ENCODE peak calls at places on chromosomes 12 and 14, in four cellular contexts. R, J, E and S are unnamed samples.

GRCh38 chr12:65868133-65868705 is 43.9 kb downstream of the HMGA2 start:
- DNase-seq in E (no peak), R (peak), J (no peak), S (no peak)

GRCh38 chr12:57935839-57936512 is 5.4 kb upstream of the ATP23 start:
- DNase-seq in J (peak), E (peak), R (peak), S (peak)

GRCh38 chr12:87871061-87871460 is 158.1 kb downstream of the C12orf50 start:
- DNase-seq in R (no peak), E (no peak), J (no peak), S (no peak)

GRCh38 chr12:27434673-27435565 is 11.6 kb upstream of the SMCO2 start:
- DNase-seq in E (no peak), J (no peak), R (no peak), S (peak)

GRCh38 chr14:99681832-99682148 is 2.3 kb upstream of the CYP46A1 start:
- DNase-seq in R (no peak), J (no peak), E (no peak), S (no peak)

GRCh38 chr12:3520711-3521110 is 29.7 kb downstream of the PRMT8 start:
- DNase-seq in R (no peak), E (no peak), J (no peak), S (no peak)

GRCh38 chr12:47561746-47562145 is 144.1 kb downstream of the RPAP3 start:
- DNase-seq in R (no peak), J (no peak), E (no peak), S (no peak)

GRCh38 chr12:24562761-24563392 is 386.0 kb downstream of the BCAT1 start:
- DNase-seq in R (no peak), E (no peak), J (peak), S (peak)

GRCh38 chr14:93688239-93688666 is 100.0 kb downstream of the PRIMA1 start:
- DNase-seq in E (no peak), J (no peak), R (no peak), S (no peak)

DNA sequence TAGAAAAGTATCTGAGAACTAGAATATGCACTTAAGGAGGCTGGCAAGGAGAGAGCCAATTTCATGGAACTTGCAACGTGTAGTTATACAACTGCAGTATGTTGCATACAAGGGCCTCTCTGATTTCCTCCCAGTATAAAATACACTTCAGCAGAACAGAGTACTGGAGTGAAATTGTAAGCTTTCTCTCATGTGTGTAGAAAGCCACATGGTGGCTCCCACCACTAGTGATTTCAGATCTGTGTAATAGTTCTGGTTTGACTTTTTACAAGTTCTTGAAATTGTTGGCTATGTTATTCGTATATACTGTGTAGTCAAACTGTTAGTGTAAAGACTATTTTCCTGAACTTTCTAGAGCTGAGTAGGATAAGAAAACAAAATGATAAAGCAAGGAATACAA is 16.4 kb upstream of the LMO3 start:
- DNase-seq in E (no peak), R (no peak), J (no peak), S (no peak)
- TF ChIP-seq CTCF in E (no peak), R (no peak), J (no peak), S (no peak)

GRCh38 chr14:106586098-106586704 is 1059.8 kb downstream of the TMEM121 start:
- DNase-seq in E (no peak), R (no peak), J (no peak), S (no peak)
- TF ChIP-seq CTCF in E (no peak), R (no peak), J (no peak), S (no peak)

DNA sequence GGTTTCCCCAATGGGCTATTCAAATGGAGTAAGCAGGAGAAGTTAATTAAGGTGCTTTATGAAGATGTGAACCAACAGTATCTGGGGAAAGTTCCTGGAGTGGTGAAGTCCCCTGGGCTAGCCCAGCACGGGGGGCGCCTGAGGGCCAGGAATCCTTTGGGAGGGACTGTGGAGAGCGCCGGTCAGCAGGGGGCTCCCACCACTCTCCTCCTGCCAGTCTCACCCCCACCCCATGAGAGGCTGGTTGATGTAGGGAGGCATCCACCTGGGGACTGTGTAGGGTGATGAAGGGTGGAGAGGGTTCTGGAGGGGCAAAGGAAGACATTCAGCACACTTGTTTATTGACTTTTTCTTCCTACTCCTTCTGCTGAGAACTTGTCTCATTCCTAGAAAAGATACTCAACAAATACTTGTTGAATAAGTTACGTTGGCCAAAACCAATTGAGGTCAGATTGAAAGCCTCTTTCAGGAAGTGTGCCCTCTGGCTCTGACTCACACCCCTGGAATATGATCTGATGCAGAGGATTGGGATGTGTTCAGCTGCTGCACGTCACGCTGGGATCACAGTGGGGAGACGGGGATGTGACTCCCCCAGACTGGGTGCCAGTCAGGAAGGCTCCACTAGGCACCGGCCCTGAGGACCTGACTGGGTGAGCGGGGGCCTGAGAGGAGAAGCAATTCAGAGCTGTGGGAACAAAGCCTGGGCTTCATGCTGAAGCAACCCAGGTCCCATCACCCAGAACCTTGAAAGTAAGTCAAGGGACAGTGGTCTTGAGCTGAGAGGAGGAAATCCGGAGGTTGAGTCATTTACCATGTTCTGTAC is 4.2 kb downstream of the CEBPE start:
- DNase-seq in E (no peak), R (peak), J (no peak), S (no peak)
- TF ChIP-seq CTCF in E (no peak), R (peak), J (no peak), S (no peak)

DNA sequence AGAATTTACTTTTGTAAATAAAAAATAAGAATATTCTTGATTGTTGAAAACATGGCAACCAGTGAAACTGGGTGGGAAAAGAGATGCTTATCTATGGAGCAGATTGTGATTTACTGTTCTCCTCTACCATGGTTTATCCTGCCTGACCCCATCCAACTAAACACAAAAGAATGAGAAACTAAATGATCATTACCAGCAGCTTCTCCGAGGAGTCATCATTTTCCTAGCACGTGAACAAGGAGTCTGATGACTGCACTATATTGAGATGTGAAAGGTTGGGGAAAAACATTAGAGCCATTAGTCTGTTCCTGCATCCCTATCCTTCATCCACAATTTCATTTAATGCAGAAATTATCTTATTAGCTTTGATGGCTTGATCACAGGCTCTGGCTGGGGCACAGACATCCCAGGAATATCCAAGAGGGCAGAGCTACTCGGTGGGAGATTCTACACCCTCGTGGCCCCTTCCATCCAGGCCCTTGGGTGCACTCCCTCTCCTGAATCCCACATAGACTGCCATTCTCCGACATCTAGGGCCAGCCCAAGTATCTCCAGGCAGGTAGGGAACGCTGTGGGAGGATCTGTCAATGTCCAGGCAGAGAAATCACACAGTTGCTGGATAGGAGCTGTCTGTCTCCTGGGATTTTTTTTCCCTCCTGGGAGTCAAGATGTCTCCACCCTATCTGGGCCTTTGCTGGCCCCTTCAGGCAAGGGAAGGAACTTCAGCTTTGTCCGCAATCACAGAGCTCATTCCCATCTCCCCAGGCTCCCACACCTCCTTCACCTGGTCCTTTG is 43.3 kb upstream of the DHRS4 start:
- DNase-seq in E (no peak), R (peak), J (no peak), S (no peak)
- TF ChIP-seq CTCF in E (peak), R (peak), J (peak), S (peak)

GRCh38 chr12:6181166-6181565 is 19.0 kb upstream of the CD9 start:
- DNase-seq in R (no peak), E (no peak), J (no peak), S (no peak)

GRCh38 chr12:6181583-6182278 is 18.5 kb upstream of the CD9 start:
- DNase-seq in R (no peak), E (no peak), J (no peak), S (no peak)

GRCh38 chr12:6180300-6181051 is 19.7 kb upstream of the CD9 start:
- DNase-seq in J (peak), R (peak), E (no peak), S (no peak)

GRCh38 chr12:6177593-6178358 is 22.4 kb upstream of the CD9 start:
- DNase-seq in J (no peak), E (no peak), R (no peak), S (no peak)

GRCh38 chr12:6178981-6179761 is 21.0 kb upstream of the CD9 start:
- DNase-seq in E (no peak), R (peak), J (no peak), S (no peak)
- TF ChIP-seq CTCF in E (peak), R (peak), J (no peak), S (no peak)

GRCh38 chr14:73785834-73786631 is 65.6 kb upstream of the PTGR2 start:
- DNase-seq in J (peak), R (peak), E (no peak), S (peak)
- TF ChIP-seq CTCF in J (peak), R (peak), E (no peak), S (peak)

DNA sequence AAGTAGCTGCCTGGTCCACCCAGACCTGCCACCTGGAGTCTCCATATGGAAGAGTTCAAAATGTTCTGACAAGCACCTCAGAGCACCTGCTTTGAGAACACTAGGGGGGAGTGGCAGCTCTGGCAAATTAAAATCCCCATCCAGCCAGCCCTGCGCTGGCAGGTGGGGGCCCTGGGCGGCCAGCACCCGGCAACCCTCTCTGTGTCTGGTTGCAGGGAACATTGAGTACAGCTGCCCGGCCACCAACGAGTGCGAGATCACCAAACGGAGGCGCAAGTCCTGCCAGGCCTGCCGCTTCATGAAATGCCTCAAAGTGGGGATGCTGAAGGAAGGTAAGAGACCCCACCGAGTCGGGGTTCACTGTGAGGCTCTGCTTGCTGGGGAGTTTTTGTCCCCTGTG is 86.4 kb downstream of the ESRRB start:
- DNase-seq in R (no peak), J (no peak), E (no peak), S (no peak)
- TF ChIP-seq CTCF in R (no peak), J (no peak), E (no peak), S (no peak)